ENCODE peak calls at places on chromosomes 6 and 20, in nine cellular contexts. D, I, L, B, S, U, X, K and J are unnamed samples.

GRCh38 chr20:49392745-49393144 is 89.7 kb downstream of the KCNB1 start:
- DNase-seq in D (no peak), I (no peak), L (no peak), B (no peak), S (no peak), U (no peak), X (no peak), K (no peak), J (no peak)

GRCh38 chr6:6631526-6632276 is 43.2 kb downstream of the LY86 start:
- DNase-seq in D (no peak), I (peak; percentile 7), L (no peak), B (no peak), S (no peak), U (no peak), X (no peak), K (no peak), J (no peak)

GRCh38 chr6:106897580-106897979 is 76.9 kb downstream of the CD24 start:
- DNase-seq in D (no peak), I (no peak), L (no peak), B (no peak), S (no peak), U (no peak), X (no peak), K (no peak), J (no peak)

GRCh38 chr6:165742047-165742446 is 79.0 kb upstream of the PDE10A start:
- DNase-seq in D (no peak), I (no peak), L (no peak), B (no peak), S (no peak), U (no peak), X (no peak), K (no peak), J (no peak)

GRCh38 chr20:32651537-32651936 is 22.2 kb downstream of the C20orf203 start:
- DNase-seq in D (no peak), I (no peak), L (no peak), B (no peak), S (no peak), U (no peak), X (no peak), K (no peak), J (no peak)

GRCh38 chr20:7883309-7883708 is 56.9 kb downstream of the HAO1 start:
- DNase-seq in D (no peak), I (no peak), L (no peak), B (no peak), S (no peak), U (no peak), X (no peak), K (no peak), J (no peak)

GRCh38 chr6:111605100-111605748 is 454 bp downstream of the TRAF3IP2 start:
- DNase-seq in D (no peak), I (peak; percentile 96), L (peak; percentile 92), B (no peak), S (peak; percentile 50), U (peak; percentile 46), X (no peak), K (peak; percentile 83), J (peak; percentile 82)

GRCh38 chr6:148166339-148166949 is 176.2 kb upstream of the SASH1 start:
- DNase-seq in D (peak; percentile 16), I (peak; percentile 80), L (no peak), B (peak; percentile 4), S (no peak), U (no peak), X (no peak), K (peak; percentile 71), J (peak; percentile 55)

GRCh38 chr6:169970306-169970988 is 219.0 kb downstream of the ERMARD start:
- DNase-seq in D (no peak), I (no peak), L (peak; percentile 8), B (no peak), S (no peak), U (no peak), X (no peak), K (no peak), J (no peak)

GRCh38 chr6:16181429-16182359 is 52.8 kb downstream of the MYLIP start:
- DNase-seq in D (no peak), I (no peak), L (peak; percentile 81), B (no peak), S (no peak), U (no peak), X (no peak), K (no peak), J (no peak)

GRCh38 chr20:53124075-53124532 is 151.9 kb downstream of the TSHZ2 start:
- DNase-seq in D (no peak), I (no peak), L (peak; percentile 54), B (no peak), S (peak; percentile 44), U (no peak), X (no peak), K (no peak), J (peak; percentile 65)

GRCh38 chr6:165486183-165487137 is 176.6 kb downstream of the PDE10A start:
- DNase-seq in D (no peak), I (peak; percentile 48), L (no peak), B (no peak), S (no peak), U (no peak), X (no peak), K (peak; percentile 48), J (no peak)

GRCh38 chr6:3919130-3919628 is 70.0 kb downstream of the FAM50B start:
- DNase-seq in D (no peak), I (peak; percentile 67), L (no peak), B (no peak), S (no peak), U (no peak), X (no peak), K (no peak), J (peak; percentile 71)

GRCh38 chr6:136439514-136440186 is 110.6 kb downstream of the MAP7 start:
- DNase-seq in D (no peak), I (no peak), L (no peak), B (no peak), S (no peak), U (no peak), X (no peak), K (no peak), J (no peak)

GRCh38 chr20:17967595-17968365 is 814 bp downstream of the SNX5 start:
- DNase-seq in D (no peak), I (peak; percentile 47), L (no peak), B (no peak), S (no peak), U (no peak), X (no peak), K (no peak), J (peak; percentile 19)

GRCh38 chr6:112183271-112183671 is 71.1 kb downstream of the LAMA4 start:
- DNase-seq in D (no peak), I (peak; percentile 31), L (no peak), B (no peak), S (no peak), U (no peak), X (no peak), K (no peak), J (no peak)

GRCh38 chr20:50267041-50267865 is 76.6 kb downstream of the CEBPB start:
- DNase-seq in D (no peak), I (peak; percentile 67), L (no peak), B (no peak), S (peak; percentile 56), U (no peak), X (no peak), K (peak; percentile 71), J (peak; percentile 80)

GRCh38 chr6:112983741-112984221 is 636.7 kb downstream of the RFPL4B start:
- DNase-seq in D (no peak), I (peak; percentile 49), L (no peak), B (no peak), S (no peak), U (no peak), X (no peak), K (peak; percentile 17), J (no peak)

GRCh38 chr6:41644297-41644879 is 6.1 kb downstream of the MDFI start:
- DNase-seq in D (no peak), I (no peak), L (no peak), B (no peak), S (no peak), U (no peak), X (no peak), K (peak; percentile 40), J (no peak)

GRCh38 chr20:34621383-34622367 is 55.2 kb downstream of the PIGU start:
- DNase-seq in D (no peak), I (peak; percentile 80), L (no peak), B (no peak), S (no peak), U (no peak), X (no peak), K (no peak), J (no peak)

GRCh38 chr20:31713312-31714049 is 9.2 kb downstream of the BCL2L1 start:
- DNase-seq in D (no peak), I (peak; percentile 97), L (peak; percentile 83), B (no peak), S (peak; percentile 75), U (no peak), X (no peak), K (peak; percentile 71), J (peak; percentile 92)

GRCh38 chr6:77451466-77451865 is 11.8 kb downstream of the HTR1B start:
- DNase-seq in D (no peak), I (no peak), L (no peak), B (no peak), S (no peak), U (no peak), X (no peak), K (no peak), J (no peak)

GRCh38 chr6:143059616-143060353 is 904 bp upstream of the AIG1 start:
- DNase-seq in D (peak; percentile 11), I (peak; percentile 93), L (peak; percentile 21), B (no peak), S (no peak), U (no peak), X (no peak), K (peak; percentile 36), J (peak; percentile 35)

GRCh38 chr20:40008177-40008576 is 680.9 kb downstream of the MAFB start:
- DNase-seq in D (no peak), I (peak; percentile 3), L (no peak), B (no peak), S (no peak), U (no peak), X (no peak), K (no peak), J (no peak)

GRCh38 chr6:4413073-4413472 is 277.7 kb upstream of the ECI2 start:
- DNase-seq in D (no peak), I (peak; percentile 84), L (no peak), B (no peak), S (no peak), U (no peak), X (no peak), K (no peak), J (peak; percentile 75)

GRCh38 chr6:1616556-1617463 is 7.1 kb downstream of the FOXC1 start:
- DNase-seq in D (no peak), I (no peak), L (no peak), B (no peak), S (no peak), U (no peak), X (no peak), K (peak; percentile 35), J (no peak)

GRCh38 chr6:158040804-158041347 is 59.2 kb downstream of the SYNJ2 start:
- DNase-seq in D (no peak), I (peak; percentile 79), L (no peak), B (no peak), S (no peak), U (no peak), X (no peak), K (no peak), J (no peak)

GRCh38 chr6:35024601-35025054 is 116.5 kb downstream of the TCP11 start:
- DNase-seq in D (no peak), I (peak; percentile 90), L (no peak), B (no peak), S (no peak), U (no peak), X (no peak), K (peak; percentile 69), J (peak; percentile 81)

GRCh38 chr6:51633424-51633823 is 454.0 kb downstream of the PKHD1 start:
- DNase-seq in D (no peak), I (no peak), L (no peak), B (no peak), S (no peak), U (no peak), X (no peak), K (no peak), J (no peak)

GRCh38 chr6:40640591-40641293 is 53.6 kb upstream of the LRFN2 start:
- DNase-seq in D (no peak), I (no peak), L (no peak), B (no peak), S (peak; percentile 19), U (peak; percentile 59), X (no peak), K (no peak), J (no peak)

GRCh38 chr20:3753098-3753497 is 14.5 kb downstream of the ADISSP start:
- DNase-seq in D (peak; percentile 73), I (peak; percentile 85), L (peak; percentile 73), B (peak; percentile 60), S (peak; percentile 65), U (no peak), X (no peak), K (peak; percentile 91), J (peak; percentile 89)